ENCODE peak calls at places on chromosomes 1 and 21, in nine cellular contexts. U is left lung; J is heart left ventricle; G is CD8-positive, alpha-beta memory T cell; V is mesenchymal stem cell; C is transverse colon; B is CD4-positive, CD25-positive, alpha-beta regulatory T cell; L is Peyer's patch; P is tibial artery. O is an unnamed sample.

GRCh38 chr1:10866314-10867091 is 70.1 kb upstream of the CASZ1 start:
- DNase-seq in J (no peak), C (peak; percentile 16), V (peak; percentile 22), G (no peak), P (no peak), L (peak; percentile 51), B (no peak), U (no peak), O (peak; percentile 70)

GRCh38 chr1:94677087-94677486 is 135.5 kb upstream of the F3 start:
- DNase-seq in U (no peak), V (no peak), B (no peak), J (no peak), G (no peak), C (no peak), L (no peak), P (no peak), O (no peak)

GRCh38 chr1:183180634-183181056 is 5.4 kb upstream of the LAMC2 start:
- DNase-seq in L (no peak), B (no peak), U (peak; percentile 49), J (peak; percentile 70), V (peak; percentile 91), G (no peak), P (peak; percentile 72), C (peak; percentile 18), O (peak; percentile 83)

GRCh38 chr1:25565188-25565591 is 21.8 kb downstream of the LDLRAP1 start:
- DNase-seq in G (no peak), L (no peak), P (no peak), V (no peak), U (no peak), C (no peak), B (no peak), J (no peak), O (no peak)

GRCh38 chr1:196160066-196160795 is 448.0 kb downstream of the KCNT2 start:
- DNase-seq in J (no peak), U (no peak), G (no peak), V (no peak), C (no peak), B (no peak), P (no peak), L (no peak), O (no peak)

GRCh38 chr1:248842781-248843331 is 4.8 kb downstream of the ZNF672 start:
- DNase-seq in L (peak; percentile 43), B (no peak), P (peak; percentile 60), V (no peak), G (no peak), U (no peak), C (no peak), J (no peak), O (no peak)

GRCh38 chr1:17097787-17098186 is 21.5 kb downstream of the PADI2 start:
- DNase-seq in B (no peak), L (no peak), V (no peak), P (no peak), J (no peak), U (no peak), C (no peak), G (no peak), O (no peak)

GRCh38 chr1:234368320-234369032 is 4.8 kb upstream of the COA6 start:
- DNase-seq in J (no peak), B (no peak), U (no peak), L (no peak), G (no peak), P (no peak), C (no peak), V (no peak), O (no peak)

GRCh38 chr1:224271106-224271505 is 58.9 kb downstream of the NVL start:
- DNase-seq in B (no peak), U (no peak), J (no peak), C (no peak), G (no peak), P (no peak), L (no peak), V (no peak), O (no peak)

GRCh38 chr1:224274970-224275626 is 54.9 kb downstream of the NVL start:
- DNase-seq in P (no peak), U (no peak), J (no peak), V (no peak), B (no peak), C (peak; percentile 15), G (no peak), L (no peak), O (no peak)

GRCh38 chr1:224276768-224277487 is 53.0 kb downstream of the NVL start:
- DNase-seq in C (no peak), G (no peak), J (no peak), V (no peak), L (no peak), U (no peak), B (no peak), P (no peak), O (no peak)

GRCh38 chr1:224267922-224268321 is 62.0 kb downstream of the NVL start:
- DNase-seq in C (no peak), G (no peak), V (no peak), U (no peak), J (no peak), B (no peak), L (no peak), P (no peak), O (no peak)

DNA sequence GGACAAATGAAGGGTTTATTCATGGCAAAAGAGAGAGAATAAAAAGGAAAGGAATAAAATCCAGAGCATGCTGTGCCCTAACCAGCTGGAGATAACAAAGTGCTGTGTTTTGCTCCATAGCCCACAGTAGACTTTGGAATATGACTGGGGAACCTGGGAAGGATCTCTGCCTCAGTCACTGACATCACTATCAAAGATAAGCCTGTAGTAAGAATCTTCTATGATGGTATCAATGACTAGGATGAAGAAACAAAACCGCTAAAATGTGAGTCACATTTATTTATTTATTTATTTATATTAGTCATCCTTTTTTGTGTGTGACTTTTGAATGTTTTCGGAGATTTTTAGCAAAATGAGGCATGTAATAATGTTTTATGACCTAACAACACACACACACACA is 56.3 kb downstream of the NVL start:
- DNase-seq in C (peak; percentile 25), B (no peak), V (peak; percentile 75), U (no peak), L (peak; percentile 66), P (no peak), G (no peak), J (no peak), O (no peak)
- H3K36me3 ChIP-seq in C (no peaks in the 10 kb centered on the region), B (peaks cover 31% of the 10 kb centered on the region), V (peaks cover 49% of the 10 kb centered on the region), U (no peaks in the 10 kb centered on the region), L (peaks cover 18% of the 10 kb centered on the region), P (peaks cover 18% of the 10 kb centered on the region), G (no peaks in the 10 kb centered on the region), J (no peaks in the 10 kb centered on the region), O (peaks cover 5% of the 10 kb centered on the region)

DNA sequence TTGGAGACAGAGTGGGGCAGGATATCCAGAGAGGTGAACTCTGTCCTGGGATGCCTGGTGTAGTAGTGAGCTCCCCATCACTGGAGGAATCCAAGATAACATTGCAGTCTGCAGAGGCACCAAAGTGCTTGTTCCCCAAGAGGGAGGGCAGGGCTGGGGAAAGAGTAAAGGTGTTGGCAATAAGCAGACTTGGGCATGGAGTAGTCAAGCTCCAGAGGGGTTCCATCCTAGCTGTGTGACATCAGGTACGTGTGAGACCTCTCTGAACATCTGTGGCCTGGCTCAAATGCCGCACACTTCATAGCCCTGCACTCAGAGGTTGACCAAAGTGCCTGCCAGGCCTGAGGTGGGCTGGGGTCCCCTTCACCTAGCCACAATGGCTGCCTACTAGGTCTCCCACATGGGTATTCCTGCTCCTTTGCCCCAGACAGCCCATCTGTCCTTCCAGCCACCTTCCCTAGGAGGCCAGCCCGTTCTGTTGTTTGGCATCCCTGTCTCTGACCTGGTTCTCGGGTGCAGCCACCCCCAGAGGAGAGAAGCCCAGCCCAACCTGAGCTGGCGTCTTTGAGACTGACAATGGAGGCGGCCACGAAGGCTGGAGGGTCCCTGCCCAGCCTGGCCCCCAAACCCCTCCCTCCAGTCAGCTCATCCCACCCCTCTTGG is 2.8 kb upstream of the ARF1 start:
- DNase-seq in C (peak; percentile 5), G (no peak), U (peak; percentile 28), L (peak; percentile 45), P (peak; percentile 62), V (no peak), B (no peak), J (no peak), O (no peak)
- H3K27me3 ChIP-seq in C (no peaks in the 10 kb centered on the region), G (no peaks in the 10 kb centered on the region), U (no peaks in the 10 kb centered on the region), L (no peaks in the 10 kb centered on the region), P (no peaks in the 10 kb centered on the region), V (peaks cover 8% of the 10 kb centered on the region), B (no peaks in the 10 kb centered on the region), J (no peaks in the 10 kb centered on the region), O (no peaks in the 10 kb centered on the region)

DNA sequence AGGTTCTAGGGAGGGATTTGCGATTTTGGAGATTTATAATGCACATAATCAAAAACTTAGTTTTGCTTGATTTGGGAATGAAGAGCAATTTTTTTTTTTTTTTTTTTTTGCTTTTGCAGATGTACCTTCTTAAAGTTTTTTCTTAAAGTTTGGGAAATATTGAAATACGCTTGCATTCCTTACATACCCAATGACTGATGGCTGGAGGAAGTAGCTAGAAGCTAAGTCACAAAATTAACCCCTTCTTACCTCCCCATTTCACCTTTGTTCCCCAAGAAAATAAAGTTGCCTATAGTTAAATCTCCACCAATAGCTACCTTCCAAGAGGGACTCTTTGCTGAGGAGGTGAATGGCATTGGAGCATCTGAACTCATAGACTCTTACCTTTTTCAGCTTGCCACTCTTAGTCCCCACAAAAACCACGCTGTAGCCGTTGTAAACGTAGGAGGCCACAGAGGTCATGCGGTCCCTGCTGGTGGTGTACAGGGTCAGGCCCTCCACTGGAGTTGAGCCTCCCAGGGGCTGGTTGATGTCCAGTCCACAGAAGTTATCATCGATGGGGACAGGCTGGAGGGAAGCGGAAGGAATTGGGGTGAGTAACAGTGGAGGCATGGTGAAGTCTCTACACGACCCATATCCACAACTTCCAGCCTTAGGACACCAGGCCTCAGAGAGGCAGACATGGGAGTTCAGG is 34.1 kb downstream of the PLXNA2 start:
- DNase-seq in L (no peak), G (no peak), V (no peak), B (no peak), P (no peak), J (no peak), C (no peak), U (no peak), O (no peak)
- H3K36me3 ChIP-seq in L (peaks cover 18% of the 10 kb centered on the region), G (no peaks in the 10 kb centered on the region), V (no peaks in the 10 kb centered on the region), B (no peaks in the 10 kb centered on the region), P (no peaks in the 10 kb centered on the region), J (no peaks in the 10 kb centered on the region), C (no peaks in the 10 kb centered on the region), U (no peaks in the 10 kb centered on the region), O (peaks cover 2% of the 10 kb centered on the region)

GRCh38 chr21:44925027-44925755 is 4.5 kb upstream of the ITGB2 start:
- DNase-seq in G (no peak), L (no peak), B (no peak), U (no peak), V (peak; percentile 49), P (no peak), C (no peak), J (no peak), O (no peak)

GRCh38 chr21:44924611-44925010 is 3.9 kb upstream of the ITGB2 start:
- DNase-seq in G (no peak), V (no peak), P (no peak), U (no peak), B (no peak), L (no peak), C (no peak), J (no peak), O (no peak)

GRCh38 chr21:44921928-44922327 is 1.2 kb upstream of the ITGB2 start:
- DNase-seq in L (no peak), J (no peak), P (no peak), U (no peak), C (no peak), G (no peak), B (no peak), V (no peak), O (no peak)

GRCh38 chr21:44920694-44921604 is at the start of gene ITGB2:
- DNase-seq in U (peak; percentile 84), J (no peak), C (peak; percentile 57), L (peak; percentile 86), V (no peak), P (no peak), G (peak; percentile 54), B (peak; percentile 44), O (peak; percentile 81)

DNA sequence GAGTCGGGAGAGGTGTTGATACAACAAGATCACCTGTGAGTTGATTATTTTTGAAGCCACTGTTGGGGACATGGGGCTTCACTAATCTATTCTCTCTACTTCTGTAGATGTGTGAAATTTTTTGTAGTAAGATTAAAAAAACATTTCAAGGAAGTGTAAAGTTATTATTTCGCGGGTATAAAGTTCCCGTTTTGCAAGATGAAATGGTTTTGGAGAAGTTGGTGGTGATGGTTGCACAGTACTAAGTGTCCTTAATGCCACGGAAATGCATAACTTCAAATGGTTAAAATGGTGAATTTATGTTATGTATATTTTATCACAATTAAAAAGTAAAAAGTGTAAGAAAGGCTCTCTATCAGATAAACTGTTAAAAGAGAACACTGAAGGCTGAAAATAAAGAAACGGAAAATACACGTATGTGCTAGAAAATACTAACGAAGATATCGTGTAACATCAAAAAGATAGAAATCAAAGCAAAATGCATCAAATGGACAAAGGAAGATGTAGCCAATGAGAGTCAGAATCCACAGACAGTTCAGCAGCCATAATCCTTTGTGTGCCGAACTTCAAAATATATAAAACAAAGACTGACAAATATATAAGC is 2.9 kb upstream of the ITGB2 start:
- DNase-seq in P (no peak), L (no peak), U (no peak), B (no peak), V (no peak), G (no peak), C (no peak), J (no peak), O (no peak)
- H3K27me3 ChIP-seq in P (peaks cover 20% of the 10 kb centered on the region), L (no peaks in the 10 kb centered on the region), U (no peaks in the 10 kb centered on the region), B (no peaks in the 10 kb centered on the region), V (peaks cover 46% of the 10 kb centered on the region), G (no peaks in the 10 kb centered on the region), C (peaks cover 42% of the 10 kb centered on the region), J (peaks cover 4% of the 10 kb centered on the region), O (no peaks in the 10 kb centered on the region)